ENCODE peak calls at places on chromosomes 12 and 14, in five cellular contexts. One of them, this sample, is unnamed.
A peak's percentile ranks its signal among the peaks of the same experiment; 100 is the strongest.

GRCh38 chr14:89911018-89911919 is 43.3 kb downstream of the EFCAB11 start:
- DNase-seq in psoas muscle: no peak
- DNase-seq in bronchial epithelial cell: no peak
- DNase-seq in transverse colon: peak; percentile 36
- DNase-seq in neural crest cell: peak; percentile 3
- DNase-seq in this sample: no peak

GRCh38 chr12:16323638-16324037 is 23.8 kb upstream of the MGST1 start:
- DNase-seq in neural crest cell: no peak
- DNase-seq in bronchial epithelial cell: no peak
- DNase-seq in psoas muscle: no peak
- DNase-seq in transverse colon: no peak
- DNase-seq in this sample: no peak

GRCh38 chr12:74365178-74365964 is 172.3 kb upstream of the ATXN7L3B start:
- DNase-seq in neural crest cell: peak; percentile 3
- DNase-seq in transverse colon: no peak
- DNase-seq in bronchial epithelial cell: peak; percentile 37
- DNase-seq in psoas muscle: no peak
- DNase-seq in this sample: peak; percentile 7

GRCh38 chr12:89524201-89525001 is at the start of gene GALNT4:
- DNase-seq in psoas muscle: peak; percentile 84
- DNase-seq in bronchial epithelial cell: peak; percentile 77
- DNase-seq in neural crest cell: peak; percentile 81
- DNase-seq in transverse colon: peak; percentile 93
- DNase-seq in this sample: peak; percentile 86

GRCh38 chr14:56002876-56003625 is 115.2 kb upstream of the PELI2 start:
- DNase-seq in transverse colon: no peak
- DNase-seq in neural crest cell: no peak
- DNase-seq in psoas muscle: no peak
- DNase-seq in bronchial epithelial cell: no peak
- DNase-seq in this sample: no peak

GRCh38 chr14:70282666-70283065 is 76.8 kb downstream of the COX16 start:
- DNase-seq in bronchial epithelial cell: no peak
- DNase-seq in neural crest cell: no peak
- DNase-seq in transverse colon: no peak
- DNase-seq in psoas muscle: no peak
- DNase-seq in this sample: no peak

GRCh38 chr14:92847220-92848148 is 53.4 kb downstream of the GOLGA5 start:
- DNase-seq in bronchial epithelial cell: no peak
- DNase-seq in neural crest cell: no peak
- DNase-seq in transverse colon: no peak
- DNase-seq in psoas muscle: no peak
- DNase-seq in this sample: no peak

GRCh38 chr12:4813741-4814140 is 93.5 kb downstream of the GALNT8 start:
- DNase-seq in bronchial epithelial cell: peak; percentile 76
- DNase-seq in neural crest cell: no peak
- DNase-seq in psoas muscle: no peak
- DNase-seq in transverse colon: no peak
- DNase-seq in this sample: no peak

GRCh38 chr14:73457050-73457934 is 1.1 kb downstream of the NUMB start:
- DNase-seq in bronchial epithelial cell: peak; percentile 56
- DNase-seq in transverse colon: no peak
- DNase-seq in neural crest cell: peak; percentile 18
- DNase-seq in psoas muscle: peak; percentile 25
- DNase-seq in this sample: no peak

GRCh38 chr14:68753696-68754095 is 39.2 kb downstream of the ZFP36L1 start:
- DNase-seq in bronchial epithelial cell: no peak
- DNase-seq in neural crest cell: no peak
- DNase-seq in psoas muscle: no peak
- DNase-seq in transverse colon: no peak
- DNase-seq in this sample: no peak

GRCh38 chr12:97757431-97758091 is 295.0 kb downstream of the RMST start:
- DNase-seq in bronchial epithelial cell: no peak
- DNase-seq in neural crest cell: no peak
- DNase-seq in psoas muscle: no peak
- DNase-seq in transverse colon: no peak
- DNase-seq in this sample: no peak

GRCh38 chr14:69005432-69006148 is 26.5 kb upstream of the ACTN1 start:
- DNase-seq in neural crest cell: no peak
- DNase-seq in psoas muscle: peak; percentile 73
- DNase-seq in transverse colon: peak; percentile 51
- DNase-seq in bronchial epithelial cell: peak; percentile 94
- DNase-seq in this sample: no peak

GRCh38 chr14:37591311-37591940 is 3.6 kb downstream of the FOXA1 start:
- DNase-seq in bronchial epithelial cell: peak; percentile 59
- DNase-seq in neural crest cell: no peak
- DNase-seq in psoas muscle: no peak
- DNase-seq in transverse colon: peak; percentile 51
- DNase-seq in this sample: peak; percentile 61

GRCh38 chr12:90010089-90010488 is 301.5 kb upstream of the ATP2B1 start:
- DNase-seq in psoas muscle: no peak
- DNase-seq in neural crest cell: no peak
- DNase-seq in transverse colon: no peak
- DNase-seq in bronchial epithelial cell: peak; percentile 22
- DNase-seq in this sample: no peak

GRCh38 chr12:49636979-49637378 is 13.6 kb downstream of the PRPF40B start:
- DNase-seq in transverse colon: peak; percentile 52
- DNase-seq in bronchial epithelial cell: peak; percentile 60
- DNase-seq in neural crest cell: peak; percentile 39
- DNase-seq in psoas muscle: no peak
- DNase-seq in this sample: peak; percentile 46

GRCh38 chr14:24283796-24284460 is 12.5 kb upstream of the RABGGTA start:
- DNase-seq in bronchial epithelial cell: peak; percentile 62
- DNase-seq in psoas muscle: no peak
- DNase-seq in neural crest cell: no peak
- DNase-seq in transverse colon: no peak
- DNase-seq in this sample: no peak

GRCh38 chr14:79680087-79680486 is 531.2 kb downstream of the DIO2 start:
- DNase-seq in neural crest cell: no peak
- DNase-seq in psoas muscle: no peak
- DNase-seq in transverse colon: no peak
- DNase-seq in bronchial epithelial cell: no peak
- DNase-seq in this sample: no peak

GRCh38 chr14:85466678-85467077 is 63.3 kb upstream of the FLRT2 start:
- DNase-seq in transverse colon: no peak
- DNase-seq in neural crest cell: no peak
- DNase-seq in psoas muscle: no peak
- DNase-seq in bronchial epithelial cell: peak; percentile 59
- DNase-seq in this sample: no peak

GRCh38 chr14:76644875-76645518 is 116.3 kb upstream of the VASH1 start:
- DNase-seq in transverse colon: no peak
- DNase-seq in neural crest cell: peak; percentile 63
- DNase-seq in bronchial epithelial cell: peak; percentile 33
- DNase-seq in psoas muscle: no peak
- DNase-seq in this sample: peak; percentile 77

GRCh38 chr14:76651410-76652055 is 109.7 kb upstream of the VASH1 start:
- DNase-seq in psoas muscle: no peak
- DNase-seq in transverse colon: no peak
- DNase-seq in bronchial epithelial cell: no peak
- DNase-seq in neural crest cell: no peak
- DNase-seq in this sample: no peak

GRCh38 chr14:76647699-76648298 is 113.5 kb upstream of the VASH1 start:
- DNase-seq in neural crest cell: peak; percentile 36
- DNase-seq in transverse colon: peak; percentile 10
- DNase-seq in psoas muscle: no peak
- DNase-seq in bronchial epithelial cell: peak; percentile 55
- DNase-seq in this sample: peak; percentile 35
- TF ChIP-seq CTCF in neural crest cell: peak; percentile 83
- TF ChIP-seq CTCF in transverse colon: peak; percentile 72
- TF ChIP-seq CTCF in psoas muscle: peak; percentile 82
- TF ChIP-seq CTCF in bronchial epithelial cell: peak; percentile 83
- TF ChIP-seq CTCF in this sample: peak; percentile 75

GRCh38 chr14:75996488-75996887 is 10.9 kb downstream of the IFT43 start:
- DNase-seq in neural crest cell: no peak
- DNase-seq in psoas muscle: no peak
- DNase-seq in bronchial epithelial cell: no peak
- DNase-seq in transverse colon: no peak
- DNase-seq in this sample: no peak

GRCh38 chr14:75990297-75990696 is 4.7 kb downstream of the IFT43 start:
- DNase-seq in neural crest cell: no peak
- DNase-seq in bronchial epithelial cell: no peak
- DNase-seq in psoas muscle: no peak
- DNase-seq in transverse colon: no peak
- DNase-seq in this sample: no peak

GRCh38 chr14:75991753-75992152 is 6.2 kb downstream of the IFT43 start:
- DNase-seq in neural crest cell: no peak
- DNase-seq in psoas muscle: no peak
- DNase-seq in bronchial epithelial cell: no peak
- DNase-seq in transverse colon: no peak
- DNase-seq in this sample: no peak

GRCh38 chr14:75995372-75996041 is 9.9 kb downstream of the IFT43 start:
- DNase-seq in neural crest cell: no peak
- DNase-seq in transverse colon: peak; percentile 23
- DNase-seq in bronchial epithelial cell: no peak
- DNase-seq in psoas muscle: peak; percentile 75
- DNase-seq in this sample: no peak

DNA sequence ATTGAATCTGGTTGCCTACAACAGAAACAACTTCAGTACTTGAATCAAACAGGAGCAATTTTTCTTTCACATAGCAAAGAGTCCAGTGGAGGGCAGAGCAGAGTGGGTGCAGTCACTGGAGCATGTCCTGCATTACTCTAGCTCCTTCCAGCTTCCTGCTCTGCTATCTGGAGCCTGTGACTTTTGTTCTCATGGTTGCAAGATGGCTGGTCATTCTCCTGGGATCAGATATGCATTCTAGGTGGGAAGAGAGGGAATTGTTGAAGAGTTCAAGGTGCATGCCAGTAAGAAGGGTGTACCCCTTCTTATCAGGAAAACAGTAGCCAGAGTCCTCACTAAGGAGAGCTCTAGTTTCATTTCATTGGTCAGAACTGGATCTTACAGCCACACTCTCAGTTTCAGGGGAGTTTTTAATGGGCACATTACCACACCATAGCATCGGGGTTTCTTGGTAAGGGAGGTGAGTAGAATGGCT is 8.0 kb downstream of the IFT43 start:
- DNase-seq in transverse colon: no peak
- DNase-seq in psoas muscle: no peak
- DNase-seq in bronchial epithelial cell: no peak
- DNase-seq in neural crest cell: no peak
- DNase-seq in this sample: no peak
- TF ChIP-seq CTCF in transverse colon: no peak
- TF ChIP-seq CTCF in psoas muscle: no peak
- TF ChIP-seq CTCF in bronchial epithelial cell: no peak
- TF ChIP-seq CTCF in neural crest cell: no peak
- TF ChIP-seq CTCF in this sample: no peak

GRCh38 chr14:88468396-88468795 is 82.9 kb downstream of the SPATA7 start:
- DNase-seq in transverse colon: no peak
- DNase-seq in neural crest cell: no peak
- DNase-seq in psoas muscle: no peak
- DNase-seq in bronchial epithelial cell: peak; percentile 67
- DNase-seq in this sample: no peak

DNA sequence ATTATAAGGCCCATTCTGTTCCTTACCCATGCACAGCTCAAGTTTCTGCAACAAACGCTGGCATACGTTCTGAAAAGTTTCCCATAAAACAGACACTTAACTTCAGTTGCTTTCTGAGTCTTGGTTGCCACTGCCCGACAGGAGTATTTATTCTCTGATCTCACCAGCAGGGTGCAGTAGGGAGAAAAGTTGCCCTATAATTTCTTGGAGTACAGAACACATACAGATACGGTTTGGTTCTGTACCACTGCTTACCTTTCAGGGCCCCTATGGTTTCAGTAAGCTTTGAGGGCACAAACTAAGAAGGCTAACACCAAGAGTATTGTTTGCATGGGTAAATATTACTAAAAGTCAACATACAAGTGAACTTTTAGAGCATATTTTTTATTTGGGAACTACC is 77.9 kb downstream of the SPATA7 start:
- DNase-seq in psoas muscle: no peak
- DNase-seq in bronchial epithelial cell: peak; percentile 22
- DNase-seq in neural crest cell: peak; percentile 12
- DNase-seq in transverse colon: no peak
- DNase-seq in this sample: no peak
- TF ChIP-seq CTCF in psoas muscle: no peak
- TF ChIP-seq CTCF in bronchial epithelial cell: peak; percentile 39
- TF ChIP-seq CTCF in neural crest cell: peak; percentile 51
- TF ChIP-seq CTCF in transverse colon: peak; percentile 31
- TF ChIP-seq CTCF in this sample: peak; percentile 12

DNA sequence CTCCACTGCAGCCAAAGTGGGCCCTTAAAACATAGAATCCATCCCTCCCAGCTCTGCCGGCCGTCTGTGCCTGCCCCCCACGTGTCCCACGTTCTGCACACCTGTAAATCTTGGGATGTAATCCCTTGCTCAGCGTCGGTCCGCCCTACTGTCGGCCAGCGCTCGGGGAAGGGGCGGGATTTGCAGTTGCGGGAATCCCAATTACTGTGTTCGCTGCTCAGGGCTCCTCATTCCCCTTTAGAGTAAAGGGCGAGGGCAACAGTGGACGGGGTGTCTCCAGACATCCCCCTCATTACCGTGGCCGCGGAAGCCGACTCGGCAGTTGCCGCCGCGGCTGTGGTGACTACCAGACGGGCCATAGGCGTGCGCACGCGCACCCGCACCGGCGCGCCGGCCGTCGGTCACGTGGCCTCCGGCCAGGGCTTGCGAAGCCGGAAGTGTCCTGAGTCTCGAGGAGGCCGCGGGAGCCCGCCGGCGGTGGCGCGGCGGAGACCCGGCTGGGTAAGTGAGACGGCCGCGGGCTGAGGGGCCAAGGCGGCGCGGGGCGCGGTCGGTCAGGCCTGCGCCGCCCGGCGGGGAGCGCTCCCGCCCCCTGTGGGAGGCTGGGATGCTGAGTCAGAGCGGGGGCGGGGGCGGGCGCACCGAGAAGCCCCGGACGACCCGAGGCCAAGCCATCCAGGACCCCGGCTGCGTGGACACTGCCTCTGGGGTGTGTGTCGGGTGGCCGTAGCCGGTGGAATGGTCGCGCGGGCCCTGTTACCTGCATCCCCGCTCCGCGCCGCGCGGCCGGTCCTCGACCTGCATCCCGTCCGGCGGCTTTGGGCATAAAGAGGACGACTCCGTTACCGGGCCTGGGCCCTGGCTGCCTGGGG is at the start of gene TBK1:
- DNase-seq in bronchial epithelial cell: peak; percentile 62
- DNase-seq in psoas muscle: peak; percentile 91
- DNase-seq in neural crest cell: peak; percentile 85
- DNase-seq in transverse colon: peak; percentile 91
- DNase-seq in this sample: peak; percentile 93
- TF ChIP-seq CTCF in bronchial epithelial cell: no peak
- TF ChIP-seq CTCF in psoas muscle: peak; percentile 15
- TF ChIP-seq CTCF in neural crest cell: peak; percentile 39
- TF ChIP-seq CTCF in transverse colon: no peak
- TF ChIP-seq CTCF in this sample: no peak